ENCODE peak calls at places on chromosome 7, in eight cellular contexts. D is psoas muscle; L is hepatocyte; Z is M059J; B is activated CD4-positive, CD25-positive, alpha-beta regulatory T cell treated with anti-CD3 and anti-CD28 coated beads, Interleukin-2, amount 50 U/mL, for 16 hours; U is cardiac fibroblast; H is GM18507; Q is mesenchymal stem cell. R is an unnamed sample.

GRCh38 chr7:41039386-41040315 is 663.2 kb downstream of the INHBA start:
- DNase-seq in L (no peak), D (no peak), U (peak), Z (no peak), Q (peak), H (no peak), B (no peak), R (no peak)

GRCh38 chr7:123665157-123665556 is 9.5 kb downstream of the LMOD2 start:
- DNase-seq in B (no peak), Z (no peak), H (no peak), U (no peak), L (no peak), D (no peak), Q (no peak), R (no peak)

GRCh38 chr7:18693401-18693800 is 197.9 kb downstream of the HDAC9 start:
- DNase-seq in L (peak), Q (peak), Z (peak), H (no peak), B (no peak), D (peak), U (peak), R (no peak)

GRCh38 chr7:73811760-73812168 is 19.0 kb upstream of the CLDN4 start:
- DNase-seq in U (peak), Z (peak), B (peak), D (peak), H (peak), Q (peak), L (peak), R (no peak)

GRCh38 chr7:45358277-45358676 is 200.7 kb downstream of the RAMP3 start:
- DNase-seq in U (no peak), Z (no peak), L (no peak), B (no peak), Q (no peak), H (no peak), D (no peak), R (no peak)

GRCh38 chr7:157469181-157470016 is 132.6 kb downstream of the DNAJB6 start:
- DNase-seq in U (no peak), H (no peak), Z (no peak), L (no peak), Q (no peak), D (no peak), B (no peak), R (no peak)

GRCh38 chr7:16817536-16817935 is 12.7 kb upstream of the AGR2 start:
- DNase-seq in L (no peak), Q (peak), D (no peak), U (peak), H (no peak), Z (peak), B (no peak), R (no peak)

GRCh38 chr7:4996696-4997222 is 37.8 kb upstream of the MMD2 start:
- DNase-seq in Q (no peak), L (no peak), Z (no peak), B (no peak), H (no peak), D (no peak), U (no peak), R (no peak)

GRCh38 chr7:127689194-127689772 is 37.3 kb downstream of the SND1 start:
- DNase-seq in B (no peak), Z (no peak), U (peak), L (no peak), H (no peak), D (no peak), Q (no peak), R (no peak)

GRCh38 chr7:119783799-119784198 is 489.2 kb upstream of the KCND2 start:
- DNase-seq in D (no peak), B (no peak), Z (peak), L (peak), Q (peak), H (no peak), U (peak), R (no peak)

GRCh38 chr7:12162420-12163113 is 48.5 kb upstream of the TMEM106B start:
- DNase-seq in D (no peak), Q (peak), U (peak), Z (peak), H (no peak), L (no peak), B (no peak), R (peak)

GRCh38 chr7:45292481-45292880 is 134.9 kb downstream of the RAMP3 start:
- DNase-seq in Z (peak), H (no peak), B (no peak), Q (no peak), L (no peak), U (no peak), D (no peak), R (no peak)

GRCh38 chr7:102974366-102975236 is 61.8 kb downstream of the LRRC17 start:
- DNase-seq in Q (no peak), Z (no peak), B (no peak), D (no peak), U (no peak), H (no peak), L (no peak), R (no peak)

GRCh38 chr7:78702770-78703169 is 750.7 kb downstream of the MAGI2 start:
- DNase-seq in Q (peak), H (no peak), Z (peak), U (peak), L (no peak), B (no peak), D (no peak), R (no peak)

GRCh38 chr7:159010411-159010810 is 134.3 kb downstream of the VIPR2 start:
- DNase-seq in D (no peak), L (no peak), Z (no peak), H (no peak), U (no peak), B (no peak), Q (no peak), R (no peak)

GRCh38 chr7:43585521-43585920 is 2.6 kb downstream of the STK17A start:
- DNase-seq in B (no peak), U (peak), L (peak), Z (no peak), Q (peak), D (no peak), H (no peak), R (no peak)